ENCODE peak calls at places on chromosomes 16 and 17, in four cellular contexts. O is NCI-H1417 treated with DMSO at 0.1 percent for 48 hours, V is thoracic aorta, S is RCC 7860. J is an unnamed sample.

GRCh38 chr17:12386240-12386639 is 279.4 kb upstream of the MYOCD start:
- DNase-seq in S (no peak), O (no peak), V (no peak), J (no peak)

GRCh38 chr17:19537116-19537515 is 3.5 kb downstream of the SLC47A1 start:
- DNase-seq in O (no peak), V (no peak), S (no peak), J (no peak)

GRCh38 chr17:78974635-78975591 is 4.8 kb downstream of the LGALS3BP start:
- DNase-seq in S (no peak), V (peak; percentile 47), O (no peak), J (no peak)

GRCh38 chr16:84673561-84673960 is 25.2 kb downstream of the KLHL36 start:
- DNase-seq in S (no peak), O (no peak), V (no peak), J (no peak)

GRCh38 chr16:11155284-11155806 is 100.7 kb downstream of the SOCS1 start:
- DNase-seq in V (no peak), O (no peak), S (peak; percentile 24), J (no peak)

GRCh38 chr17:72360386-72360940 is 239.6 kb downstream of the SOX9 start:
- DNase-seq in O (no peak), S (no peak), V (no peak), J (no peak)

GRCh38 chr17:76202516-76202915 is 37.8 kb downstream of the RNF157 start:
- DNase-seq in V (no peak), S (no peak), O (peak; percentile 2), J (no peak)

GRCh38 chr16:54152362-54153239 is 134.0 kb downstream of the IRX3 start:
- DNase-seq in O (no peak), V (no peak), S (no peak), J (no peak)

GRCh38 chr16:3665508-3665907 is 11.0 kb downstream of the DNASE1 start:
- DNase-seq in O (no peak), S (no peak), V (no peak), J (no peak)

GRCh38 chr17:65495255-65496060 is 66.0 kb downstream of the AXIN2 start:
- DNase-seq in V (no peak), O (no peak), S (no peak), J (no peak)

GRCh38 chr17:17060930-17061329 is 18.7 kb downstream of the MPRIP start:
- DNase-seq in V (no peak), O (no peak), S (no peak), J (no peak)

GRCh38 chr16:77898671-77899211 is 110.4 kb downstream of the VAT1L start:
- DNase-seq in V (no peak), O (no peak), S (no peak), J (peak; percentile 27)

GRCh38 chr16:84502581-84502980 is 1.9 kb downstream of the MEAK7 start:
- DNase-seq in S (peak; percentile 45), O (no peak), V (no peak), J (no peak)

GRCh38 chr17:48052956-48053757 is 5.0 kb downstream of the NFE2L1 start:
- DNase-seq in V (peak; percentile 20), O (no peak), S (peak; percentile 30), J (no peak)

GRCh38 chr17:16926591-16927451 is 45.1 kb downstream of the TNFRSF13B start:
- DNase-seq in S (no peak), V (no peak), O (no peak), J (peak; percentile 77)

GRCh38 chr17:28988475-28988874 is 17.4 kb downstream of the SEZ6 start:
- DNase-seq in V (no peak), S (no peak), O (no peak), J (no peak)

GRCh38 chr17:63477471-63478440 is 895 bp downstream of the ACE start:
- DNase-seq in O (no peak), V (no peak), S (no peak), J (no peak)

GRCh38 chr17:67388986-67389385 is 11.9 kb downstream of the PITPNC1 start:
- DNase-seq in S (no peak), O (no peak), V (no peak), J (no peak)

GRCh38 chr16:67158637-67159600 is 790 bp downstream of the TRADD start:
- DNase-seq in V (no peak), S (no peak), O (no peak), J (no peak)

GRCh38 chr17:7477392-7478275 is 1.8 kb downstream of the ZBTB4 start:
- DNase-seq in V (no peak), O (no peak), S (peak; percentile 33), J (no peak)

GRCh38 chr16:13348416-13348815 is 447.0 kb downstream of the SHISA9 start:
- DNase-seq in O (no peak), S (no peak), V (no peak), J (no peak)

GRCh38 chr16:86018487-86018886 is 119.5 kb downstream of the IRF8 start:
- DNase-seq in V (no peak), O (no peak), S (no peak), J (no peak)

GRCh38 chr17:63918305-63918704 is 334 bp downstream of the GH1 start:
- DNase-seq in S (no peak), V (no peak), O (no peak), J (no peak)